ENCODE peak calls at places on chromosomes 12 and 14, in four cellular contexts. K is sigmoid colon; S is CD8-positive, alpha-beta memory T cell; U is colonic mucosa. Z is an unnamed sample.

GRCh38 chr12:53523131-53523530 is 15.8 kb upstream of the NPFF start:
- DNase-seq in K (no peak), S (no peak), U (no peak), Z (no peak)

GRCh38 chr12:630656-631632 is 32.3 kb downstream of the NINJ2 start:
- DNase-seq in K (peak; percentile 76), S (peak; percentile 67), U (peak; percentile 55), Z (no peak)

GRCh38 chr12:90126125-90126524 is 417.5 kb upstream of the ATP2B1 start:
- DNase-seq in K (no peak), S (no peak), U (no peak), Z (no peak)

GRCh38 chr14:72753044-72753710 is 140.7 kb downstream of the DPF3 start:
- DNase-seq in K (no peak), S (no peak), U (peak; percentile 10), Z (no peak)

GRCh38 chr12:56220611-56221232 is 1.0 kb downstream of the RNF41 start:
- DNase-seq in K (no peak), S (peak; percentile 19), U (no peak), Z (no peak)

GRCh38 chr12:110067531-110067930 is 19.2 kb upstream of the C12orf76 start:
- DNase-seq in K (no peak), S (no peak), U (no peak), Z (no peak)

GRCh38 chr12:25186788-25187397 is 8.1 kb downstream of the DNAI7 start:
- DNase-seq in K (no peak), S (peak; percentile 38), U (no peak), Z (no peak)

GRCh38 chr14:35760143-35760542 is 49.0 kb downstream of the RALGAPA1 start:
- DNase-seq in K (no peak), S (no peak), U (no peak), Z (no peak)

GRCh38 chr12:96107236-96107635 is 71.8 kb upstream of the LTA4H start:
- DNase-seq in K (no peak), S (no peak), U (no peak), Z (no peak)

GRCh38 chr14:52988153-52988552 is 37.3 kb upstream of the FERMT2 start:
- DNase-seq in K (no peak), S (no peak), U (no peak), Z (no peak)

GRCh38 chr14:69615471-69616407 is 4.3 kb downstream of the SUSD6 start:
- DNase-seq in K (peak; percentile 86), S (peak; percentile 64), U (peak; percentile 52), Z (no peak)

GRCh38 chr12:2172486-2173214 is 119.9 kb downstream of the CACNA1C start:
- DNase-seq in K (peak; percentile 65), S (no peak), U (no peak), Z (no peak)

GRCh38 chr12:72179841-72180240 is 92.3 kb upstream of the TRHDE start:
- DNase-seq in K (no peak), S (no peak), U (no peak), Z (no peak)

GRCh38 chr12:18658829-18659228 is 79.0 kb downstream of the PLCZ1 start:
- DNase-seq in K (no peak), S (no peak), U (no peak), Z (no peak)

GRCh38 chr14:96583605-96584041 is 81.4 kb downstream of the PAPOLA start:
- DNase-seq in K (peak; percentile 62), S (no peak), U (peak; percentile 7), Z (no peak)

GRCh38 chr14:59690426-59690825 is 113.8 kb upstream of the CCDC175 start:
- DNase-seq in K (no peak), S (no peak), U (no peak), Z (no peak)

GRCh38 chr12:10113920-10114319 is 15.1 kb upstream of the CLEC1A start:
- DNase-seq in K (no peak), S (no peak), U (no peak), Z (no peak)

GRCh38 chr12:55698241-55698955 is 9.3 kb downstream of the ITGA7 start:
- DNase-seq in K (peak; percentile 64), S (no peak), U (no peak), Z (no peak)

GRCh38 chr12:16417058-16417457 is 69.6 kb downstream of the MGST1 start:
- DNase-seq in K (no peak), S (no peak), U (no peak), Z (no peak)

GRCh38 chr12:53492830-53493609 is 6.2 kb downstream of the MAP3K12 start:
- DNase-seq in K (peak; percentile 97), S (peak; percentile 80), U (peak; percentile 94), Z (peak; percentile 67)

GRCh38 chr14:59576332-59577294 is at the start of gene CCDC175:
- DNase-seq in K (peak; percentile 84), S (peak; percentile 71), U (peak; percentile 92), Z (peak; percentile 51)

GRCh38 chr14:106551265-106551664 is 1024.9 kb downstream of the TMEM121 start:
- DNase-seq in K (no peak), S (no peak), U (no peak), Z (no peak)

GRCh38 chr12:28998662-28999120 is 150.4 kb upstream of the FAR2 start:
- DNase-seq in K (no peak), S (no peak), U (no peak), Z (no peak)

GRCh38 chr14:81450100-81450531 is 50.0 kb upstream of the STON2 start:
- DNase-seq in K (peak; percentile 82), S (no peak), U (no peak), Z (no peak)

GRCh38 chr12:81176796-81177195 is 98.9 kb downstream of the ACSS3 start:
- DNase-seq in K (no peak), S (no peak), U (no peak), Z (no peak)

GRCh38 chr12:82873951-82874350 is 187.2 kb downstream of the TMTC2 start:
- DNase-seq in K (no peak), S (no peak), U (no peak), Z (no peak)

GRCh38 chr12:8038659-8039114 is 6.2 kb downstream of the FOXJ2 start:
- DNase-seq in K (peak; percentile 87), S (no peak), U (peak; percentile 52), Z (peak; percentile 51)

GRCh38 chr12:90060031-90060430 is 351.4 kb upstream of the ATP2B1 start:
- DNase-seq in K (no peak), S (no peak), U (no peak), Z (no peak)

GRCh38 chr12:112190626-112191025 is 65.3 kb downstream of the TRAFD1 start:
- DNase-seq in K (no peak), S (no peak), U (peak; percentile 77), Z (no peak)
- H3K36me3 ChIP-seq in K (peaks cover 46% of the 10 kb centered on the region), S (peaks cover 24% of the 10 kb centered on the region), U (peaks cover 8% of the 10 kb centered on the region), Z (peaks cover 2% of the 10 kb centered on the region)

GRCh38 chr14:104798300-104799238 is 2.3 kb upstream of the ZBTB42 start:
- DNase-seq in K (no peak), S (no peak), U (no peak), Z (no peak)

GRCh38 chr14:104799239-104799599 is 1.7 kb upstream of the ZBTB42 start:
- DNase-seq in K (no peak), S (no peak), U (no peak), Z (no peak)

GRCh38 chr14:104800600-104801283 is at the start of gene ZBTB42:
- DNase-seq in K (peak; percentile 85), S (peak; percentile 73), U (peak; percentile 92), Z (no peak)

GRCh38 chr14:104801284-104802119 is 601 bp downstream of the ZBTB42 start:
- DNase-seq in K (no peak), S (no peak), U (no peak), Z (no peak)

GRCh38 chr14:104799657-104800599 is 973 bp upstream of the ZBTB42 start:
- DNase-seq in K (peak; percentile 94), S (peak; percentile 38), U (peak; percentile 88), Z (no peak)
- H3K4me3 ChIP-seq in K (peak overlapping the region; percentile 53), S (peak overlapping the region; percentile 2), U (peak overlapping the region; percentile 20), Z (peak overlapping the region; percentile 62)

DNA sequence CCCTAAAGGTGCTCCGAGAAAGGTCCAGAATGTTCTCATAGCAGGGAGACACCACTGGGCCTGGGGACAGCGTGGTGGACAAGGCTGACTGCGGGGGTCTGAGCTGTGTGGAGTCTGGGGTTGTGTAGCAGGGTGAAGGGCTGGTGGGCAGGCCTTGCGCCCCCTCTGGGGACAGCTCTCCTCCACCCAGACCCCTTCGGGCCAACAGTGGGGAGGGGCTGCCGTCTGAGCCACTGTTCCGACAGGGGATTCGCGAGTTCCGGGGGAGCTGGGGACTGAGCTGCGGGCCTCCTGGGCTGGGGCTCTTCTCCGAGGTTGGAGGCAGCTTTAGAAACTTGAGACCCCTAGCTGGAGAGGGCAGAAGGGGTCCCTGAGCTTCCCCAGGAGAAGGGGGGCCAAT is 32.1 kb downstream of the NCKAP5L start:
- DNase-seq in K (peak; percentile 58), S (no peak), U (no peak), Z (no peak)
- H3K36me3 ChIP-seq in K (peaks cover 41% of the 10 kb centered on the region), S (peaks cover 3% of the 10 kb centered on the region), U (no peaks in the 10 kb centered on the region), Z (peaks cover 3% of the 10 kb centered on the region)

DNA sequence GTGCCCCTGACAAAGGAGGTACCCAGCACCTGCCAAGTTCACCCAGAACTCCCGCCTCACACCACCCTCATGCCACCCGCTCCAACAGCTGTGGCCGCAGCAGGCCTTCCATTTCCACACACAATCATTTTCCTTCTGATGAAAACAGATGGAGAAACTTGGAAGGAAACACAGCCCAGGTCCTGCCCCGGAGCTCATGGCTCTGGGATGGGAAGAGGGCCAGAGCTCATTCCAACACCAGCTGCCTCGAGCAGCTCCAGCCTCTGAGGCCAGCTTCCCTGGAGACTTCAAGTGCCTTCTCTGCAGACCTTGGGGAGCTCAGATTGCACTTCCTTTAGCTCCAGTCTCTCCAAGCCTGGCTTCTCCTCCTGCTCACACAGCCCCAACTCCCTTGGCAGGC is 55.1 kb upstream of the CMKLR1 start:
- DNase-seq in K (peak; percentile 88), S (no peak), U (no peak), Z (no peak)
- H3K4me3 ChIP-seq in K (no peak overlapping the region), S (no peak overlapping the region), U (no peak overlapping the region), Z (no peak overlapping the region)

GRCh38 chr14:64040044-64040443 is 187.2 kb downstream of the SYNE2 start:
- DNase-seq in K (no peak), S (no peak), U (no peak), Z (no peak)

GRCh38 chr14:64049616-64050381 is 197.0 kb downstream of the SYNE2 start:
- DNase-seq in K (no peak), S (no peak), U (no peak), Z (no peak)

DNA sequence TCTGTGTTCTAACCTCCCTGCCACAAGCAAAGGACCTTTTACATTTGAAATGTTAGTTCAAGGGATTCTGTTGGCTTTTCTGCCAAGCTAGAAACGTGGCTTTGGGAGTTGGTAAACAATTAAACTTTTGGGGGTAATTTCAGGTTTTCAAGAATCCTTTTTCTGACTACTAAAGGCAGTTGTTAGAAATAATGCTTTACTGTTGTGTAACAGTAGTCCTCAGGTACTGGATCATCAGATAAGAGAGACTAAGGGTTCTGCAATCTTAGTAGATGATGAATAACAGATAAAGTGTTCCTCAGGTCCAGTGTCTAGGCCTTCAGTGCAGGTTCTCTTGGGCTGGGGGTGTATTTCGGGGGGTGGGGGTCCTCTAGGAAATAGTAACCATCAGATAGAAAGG is 192.3 kb downstream of the SYNE2 start:
- DNase-seq in K (no peak), S (no peak), U (no peak), Z (no peak)
- H3K36me3 ChIP-seq in K (peaks cover 4% of the 10 kb centered on the region), S (peaks cover 10% of the 10 kb centered on the region), U (no peaks in the 10 kb centered on the region), Z (no peaks in the 10 kb centered on the region)

GRCh38 chr14:90691627-90692026 is 124.6 kb downstream of the TTC7B start:
- DNase-seq in K (no peak), S (no peak), U (no peak), Z (no peak)

GRCh38 chr14:90693413-90693812 is 122.8 kb downstream of the TTC7B start:
- DNase-seq in K (no peak), S (no peak), U (no peak), Z (no peak)

GRCh38 chr14:90695997-90696681 is 120.1 kb downstream of the TTC7B start:
- DNase-seq in K (no peak), S (no peak), U (no peak), Z (no peak)

GRCh38 chr14:90692826-90693225 is 123.4 kb downstream of the TTC7B start:
- DNase-seq in K (no peak), S (no peak), U (no peak), Z (no peak)

GRCh38 chr14:90692061-90692460 is 124.2 kb downstream of the TTC7B start:
- DNase-seq in K (no peak), S (no peak), U (no peak), Z (no peak)
- H3K4me3 ChIP-seq in K (no peak overlapping the region), S (no peak overlapping the region), U (no peak overlapping the region), Z (no peak overlapping the region)

Z was measured in kidney epithelial cell.